ENCODE peak calls at places on chromosomes 3 and 15, in six cellular contexts. One of them, this sample, is unnamed.

GRCh38 chr3:9776896-9777694 is 7.3 kb upstream of the CAMK1 start:
- DNase-seq in NCI-H1417: no peak
- DNase-seq in HFFc6: no peak
- DNase-seq in fibroblast of the conjunctiva: no peak
- DNase-seq in brain microvascular endothelial cell: no peak
- DNase-seq in CD8-positive, alpha-beta memory T cell: no peak
- DNase-seq in this sample: no peak

GRCh38 chr3:177610677-177611654 is 413.7 kb upstream of the TBL1XR1 start:
- DNase-seq in CD8-positive, alpha-beta memory T cell: no peak
- DNase-seq in NCI-H1417: peak; percentile 97
- DNase-seq in fibroblast of the conjunctiva: no peak
- DNase-seq in brain microvascular endothelial cell: no peak
- DNase-seq in HFFc6: no peak
- DNase-seq in this sample: no peak

GRCh38 chr15:63752979-63753378 is 80.8 kb downstream of the HERC1 start:
- DNase-seq in CD8-positive, alpha-beta memory T cell: no peak
- DNase-seq in HFFc6: no peak
- DNase-seq in brain microvascular endothelial cell: no peak
- DNase-seq in NCI-H1417: no peak
- DNase-seq in fibroblast of the conjunctiva: no peak
- DNase-seq in this sample: no peak

GRCh38 chr3:99972380-99973104 is 141.8 kb downstream of the FILIP1L start:
- DNase-seq in brain microvascular endothelial cell: no peak
- DNase-seq in CD8-positive, alpha-beta memory T cell: no peak
- DNase-seq in NCI-H1417: peak; percentile 52
- DNase-seq in fibroblast of the conjunctiva: no peak
- DNase-seq in HFFc6: no peak
- DNase-seq in this sample: peak; percentile 53

GRCh38 chr15:88646088-88646405 is 7.2 kb downstream of the ISG20 start:
- DNase-seq in CD8-positive, alpha-beta memory T cell: no peak
- DNase-seq in NCI-H1417: no peak
- DNase-seq in HFFc6: no peak
- DNase-seq in fibroblast of the conjunctiva: no peak
- DNase-seq in brain microvascular endothelial cell: no peak
- DNase-seq in this sample: no peak

GRCh38 chr3:153767601-153768558 is 353.3 kb upstream of the ARHGEF26 start:
- DNase-seq in CD8-positive, alpha-beta memory T cell: no peak
- DNase-seq in NCI-H1417: no peak
- DNase-seq in fibroblast of the conjunctiva: no peak
- DNase-seq in brain microvascular endothelial cell: no peak
- DNase-seq in HFFc6: no peak
- DNase-seq in this sample: no peak

GRCh38 chr3:29764603-29765254 is 483.9 kb downstream of the RBMS3 start:
- DNase-seq in HFFc6: peak; percentile 84
- DNase-seq in CD8-positive, alpha-beta memory T cell: no peak
- DNase-seq in brain microvascular endothelial cell: peak; percentile 88
- DNase-seq in fibroblast of the conjunctiva: peak; percentile 87
- DNase-seq in NCI-H1417: peak; percentile 48
- DNase-seq in this sample: peak; percentile 93

GRCh38 chr3:25349828-25350227 is 78.2 kb upstream of the RARB start:
- DNase-seq in fibroblast of the conjunctiva: no peak
- DNase-seq in CD8-positive, alpha-beta memory T cell: no peak
- DNase-seq in NCI-H1417: no peak
- DNase-seq in brain microvascular endothelial cell: no peak
- DNase-seq in HFFc6: no peak
- DNase-seq in this sample: no peak

GRCh38 chr3:182487621-182488020 is 305.7 kb upstream of the ATP11B start:
- DNase-seq in brain microvascular endothelial cell: no peak
- DNase-seq in fibroblast of the conjunctiva: no peak
- DNase-seq in HFFc6: no peak
- DNase-seq in NCI-H1417: no peak
- DNase-seq in CD8-positive, alpha-beta memory T cell: no peak
- DNase-seq in this sample: no peak

GRCh38 chr3:195549931-195550519 is 6.9 kb upstream of the PPP1R2 start:
- DNase-seq in brain microvascular endothelial cell: no peak
- DNase-seq in HFFc6: no peak
- DNase-seq in NCI-H1417: no peak
- DNase-seq in fibroblast of the conjunctiva: no peak
- DNase-seq in CD8-positive, alpha-beta memory T cell: peak; percentile 75
- DNase-seq in this sample: no peak

GRCh38 chr3:125207507-125207906 is 5.0 kb downstream of the SLC12A8 start:
- DNase-seq in brain microvascular endothelial cell: no peak
- DNase-seq in NCI-H1417: no peak
- DNase-seq in HFFc6: no peak
- DNase-seq in CD8-positive, alpha-beta memory T cell: no peak
- DNase-seq in fibroblast of the conjunctiva: no peak
- DNase-seq in this sample: no peak

GRCh38 chr3:116517308-116517707 is 72.0 kb upstream of the LSAMP start:
- DNase-seq in fibroblast of the conjunctiva: no peak
- DNase-seq in NCI-H1417: peak; percentile 41
- DNase-seq in HFFc6: no peak
- DNase-seq in CD8-positive, alpha-beta memory T cell: no peak
- DNase-seq in brain microvascular endothelial cell: peak; percentile 0
- DNase-seq in this sample: no peak

GRCh38 chr15:99486371-99487336 is 79.1 kb upstream of the MEF2A start:
- DNase-seq in NCI-H1417: peak; percentile 81
- DNase-seq in HFFc6: peak; percentile 25
- DNase-seq in CD8-positive, alpha-beta memory T cell: no peak
- DNase-seq in fibroblast of the conjunctiva: peak; percentile 71
- DNase-seq in brain microvascular endothelial cell: no peak
- DNase-seq in this sample: peak; percentile 75